ENCODE peak calls at places on chromosomes 1 and 21, in five cellular contexts. F is GM23338, X is transverse colon, L is suprapubic skin, B is prostate gland. P is an unnamed sample.

GRCh38 chr1:53090227-53091147 is 28.5 kb downstream of the PODN start:
- DNase-seq in L (no peak), X (peak; percentile 65), B (no peak), F (no peak), P (no peak)

GRCh38 chr1:76726251-76726650 is 141.0 kb upstream of the ST6GALNAC5 start:
- DNase-seq in L (no peak), F (no peak), B (no peak), X (no peak), P (no peak)

GRCh38 chr21:15895142-15896106 is 165.6 kb downstream of the USP25 start:
- DNase-seq in L (no peak), X (no peak), B (no peak), F (no peak), P (no peak)

GRCh38 chr1:30379684-30380624 is 343.4 kb downstream of the MATN1 start:
- DNase-seq in B (peak; percentile 64), L (peak; percentile 70), F (peak; percentile 92), X (peak; percentile 41), P (peak; percentile 36)

GRCh38 chr1:109050228-109050995 is 8.5 kb upstream of the WDR47 start:
- DNase-seq in F (no peak), X (no peak), B (no peak), L (no peak), P (no peak)

GRCh38 chr21:16570196-16570595 is 840.4 kb downstream of the USP25 start:
- DNase-seq in L (no peak), X (no peak), B (no peak), F (no peak), P (no peak)

GRCh38 chr1:216221260-216221700 is 202.0 kb downstream of the USH2A start:
- DNase-seq in L (no peak), F (peak; percentile 89), X (peak; percentile 10), B (peak; percentile 49), P (peak; percentile 42)

GRCh38 chr1:70146488-70146887 is 58.9 kb downstream of the LRRC40 start:
- DNase-seq in L (no peak), X (no peak), F (no peak), B (no peak), P (no peak)

GRCh38 chr1:161175771-161176453 is 1.4 kb downstream of the B4GALT3 start:
- DNase-seq in L (no peak), F (no peak), X (no peak), B (no peak), P (no peak)

GRCh38 chr1:221694109-221694508 is 47.8 kb downstream of the DUSP10 start:
- DNase-seq in L (no peak), F (no peak), X (no peak), B (no peak), P (no peak)

GRCh38 chr1:221692643-221693042 is 49.2 kb downstream of the DUSP10 start:
- DNase-seq in X (no peak), F (no peak), B (no peak), L (no peak), P (no peak)

GRCh38 chr1:221691320-221691719 is 50.6 kb downstream of the DUSP10 start:
- DNase-seq in L (no peak), F (no peak), B (no peak), X (no peak), P (no peak)

GRCh38 chr1:221695346-221695745 is 46.5 kb downstream of the DUSP10 start:
- DNase-seq in L (no peak), X (no peak), B (no peak), F (no peak), P (no peak)

DNA sequence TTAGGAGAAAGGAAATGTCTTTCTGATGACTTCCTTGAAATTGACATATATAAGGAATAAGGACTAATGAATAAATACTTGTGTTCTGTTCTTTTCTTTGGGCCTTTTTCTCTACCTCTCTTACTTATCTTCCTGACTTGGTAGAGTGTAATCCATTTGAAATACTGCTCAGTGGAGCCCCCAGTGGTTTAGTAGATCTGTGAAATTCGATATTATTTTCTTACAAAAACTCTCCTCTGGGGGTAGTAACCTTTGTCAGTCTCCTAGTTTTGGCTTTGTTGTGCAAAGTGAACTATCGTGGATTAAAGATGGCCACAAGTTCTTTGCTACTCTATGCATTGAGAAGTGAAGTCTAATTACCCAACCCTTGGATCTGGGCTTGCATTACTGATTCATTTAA is 48.8 kb downstream of the DUSP10 start:
- DNase-seq in X (no peak), F (peak; percentile 79), L (no peak), B (no peak), P (no peak)
- TF ChIP-seq CTCF in X (no peak), F (peak; percentile 31), L (no peak), B (no peak), P (no peak)

GRCh38 chr1:201332021-201332420 is 45.5 kb downstream of the TNNT2 start:
- DNase-seq in B (no peak), L (no peak), X (no peak), F (no peak), P (no peak)
- TF ChIP-seq POLR2AphosphoS5 in B (no peak), L (no peak), X (no peak), F (no peak), P (no peak)

GRCh38 chr1:111218947-111219346 is 8.6 kb upstream of the CHI3L2 start:
- DNase-seq in F (no peak), X (no peak), B (no peak), L (no peak), P (no peak)

GRCh38 chr1:111216751-111217150 is 10.8 kb upstream of the CHI3L2 start:
- DNase-seq in B (no peak), L (no peak), X (no peak), F (no peak), P (no peak)

GRCh38 chr1:111219466-111220286 is 7.8 kb upstream of the CHI3L2 start:
- DNase-seq in B (no peak), X (peak; percentile 41), L (no peak), F (no peak), P (no peak)

GRCh38 chr1:111214884-111215283 is 12.6 kb upstream of the CHI3L2 start:
- DNase-seq in X (no peak), L (no peak), B (no peak), F (no peak), P (no peak)

DNA sequence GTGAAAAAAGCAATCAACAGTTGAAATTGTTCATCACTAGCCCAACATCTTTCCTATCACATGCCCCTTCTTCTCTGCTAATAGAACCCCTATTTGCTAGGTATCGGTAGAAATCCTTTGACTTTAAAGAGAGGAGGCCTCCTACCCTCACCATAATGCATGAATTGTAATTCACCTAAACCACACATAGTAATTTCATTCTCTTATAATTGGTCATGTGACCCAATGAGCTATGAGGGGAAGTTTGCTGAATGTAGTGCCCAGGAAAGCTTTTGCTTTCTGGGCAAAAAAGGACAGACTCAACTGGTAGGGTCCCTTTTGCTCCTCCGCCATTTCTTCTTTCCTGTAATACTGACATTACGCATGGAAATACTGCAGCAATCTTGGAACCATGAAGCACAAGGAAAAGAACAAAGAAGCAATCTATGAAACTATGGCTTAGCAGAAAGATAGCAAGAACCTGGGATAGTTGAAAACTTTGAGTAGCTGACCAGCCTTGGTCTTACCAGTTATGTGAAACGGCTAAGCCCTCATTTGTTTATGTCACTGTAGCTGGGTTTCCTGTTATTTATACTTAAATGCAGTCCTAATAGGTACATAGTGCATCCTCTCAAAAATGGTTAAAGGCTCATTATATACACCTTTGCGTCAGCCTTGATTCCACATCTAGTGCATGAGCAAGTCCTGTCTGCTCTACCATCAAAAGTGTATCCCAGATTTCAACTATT is 10.2 kb upstream of the CHI3L2 start:
- DNase-seq in B (no peak), F (no peak), L (no peak), X (no peak), P (no peak)
- TF ChIP-seq CTCF in B (no peak), F (no peak), L (no peak), X (no peak), P (no peak)

GRCh38 chr21:31901342-31901741 is 28.5 kb downstream of the HUNK start:
- DNase-seq in B (no peak), L (no peak), X (no peak), F (no peak), P (no peak)
- TF ChIP-seq POLR2AphosphoS5 in B (no peak), L (no peak), X (no peak), F (no peak), P (no peak)

GRCh38 chr1:2232255-2232915 is 4.3 kb downstream of the SKI start:
- DNase-seq in F (no peak), X (no peak), B (no peak), L (no peak), P (no peak)
- TF ChIP-seq CTCF in F (no peak), X (no peak), B (no peak), L (no peak), P (no peak)

GRCh38 chr1:246798107-246798506 is 73.9 kb downstream of the SCCPDH start:
- DNase-seq in B (no peak), X (no peak), L (peak; percentile 53), F (no peak), P (no peak)
- TF ChIP-seq POLR2AphosphoS5 in B (no peak), X (no peak), L (no peak), F (no peak), P (no peak)

GRCh38 chr1:206883160-206883559 is 14.1 kb upstream of the IL24 start:
- DNase-seq in F (no peak), B (no peak), L (no peak), X (no peak), P (no peak)

GRCh38 chr1:206880310-206880709 is 14.9 kb downstream of the IL20 start:
- DNase-seq in F (no peak), X (no peak), B (no peak), L (no peak), P (no peak)

GRCh38 chr1:206885341-206886060 is 11.7 kb upstream of the IL24 start:
- DNase-seq in B (no peak), F (no peak), L (no peak), X (no peak), P (peak; percentile 54)

GRCh38 chr1:206883876-206884275 is 13.4 kb upstream of the IL24 start:
- DNase-seq in X (no peak), B (no peak), L (no peak), F (no peak), P (no peak)

GRCh38 chr1:206882555-206882954 is 14.7 kb upstream of the IL24 start:
- DNase-seq in B (no peak), L (no peak), F (peak; percentile 15), X (no peak), P (no peak)
- TF ChIP-seq CTCF in B (no peak), L (no peak), F (no peak), X (no peak), P (no peak)

GRCh38 chr1:8364528-8365442 is 46.9 kb downstream of the SLC45A1 start:
- DNase-seq in B (peak; percentile 85), X (peak; percentile 47), F (no peak), L (peak; percentile 71), P (no peak)
- TF ChIP-seq POLR2AphosphoS5 in B (peak; percentile 81), X (peak; percentile 52), F (no peak), L (no peak), P (no peak)

DNA sequence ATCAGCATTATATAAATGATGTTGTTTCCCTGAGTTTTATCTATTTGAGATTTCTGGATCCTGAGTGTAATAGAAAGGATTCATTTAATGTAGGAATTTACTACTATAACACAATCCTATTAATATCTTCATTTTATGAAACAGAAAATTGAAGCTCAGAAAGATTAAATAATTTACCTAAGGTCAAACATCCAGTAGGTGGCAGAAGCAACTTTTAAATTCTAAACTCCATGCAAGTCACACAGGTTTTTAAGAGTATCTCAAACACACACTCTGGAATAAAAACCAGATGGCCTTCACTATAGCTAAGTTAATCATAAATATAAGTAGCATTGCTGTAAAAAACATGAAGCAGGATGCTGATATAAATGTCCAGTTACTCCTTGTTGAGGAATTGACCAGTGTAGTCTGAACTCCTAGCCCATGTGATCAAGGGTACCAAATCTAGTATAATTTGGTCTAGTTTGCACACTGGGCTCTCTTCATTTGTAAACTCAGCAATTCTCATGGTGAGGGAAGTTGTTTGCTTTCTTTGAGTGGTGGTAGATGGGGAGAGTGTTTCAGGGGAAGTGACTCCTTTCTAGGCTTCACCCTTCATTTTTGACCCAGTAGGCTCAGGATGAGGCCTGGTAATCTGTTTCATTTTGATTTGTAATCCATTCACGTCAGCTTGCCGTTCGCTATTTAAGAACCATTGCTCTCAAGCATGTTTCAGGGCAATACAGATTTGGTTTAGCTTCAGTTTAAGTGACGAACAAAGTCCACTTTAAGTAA is 9.3 kb upstream of the FMO3 start:
- DNase-seq in X (no peak), L (no peak), F (peak; percentile 42), B (no peak), P (no peak)
- TF ChIP-seq CTCF in X (peak; percentile 45), L (no peak), F (peak; percentile 51), B (peak; percentile 70), P (peak; percentile 52)